ENCODE peak calls at places on chromosomes 6 and 20, in eight cellular contexts. V, U, Y, G, F, C, W and M are unnamed samples.

GRCh38 chr6:1840491-1841121 is 230.9 kb downstream of the FOXC1 start:
- DNase-seq in Y (no peak), F (no peak), U (no peak), V (no peak), W (no peak), C (no peak), G (no peak), M (no peak)

GRCh38 chr20:36093025-36093803 is 61.3 kb upstream of the EPB41L1 start:
- DNase-seq in Y (peak; percentile 28), W (no peak), F (no peak), C (peak; percentile 51), V (peak; percentile 20), U (no peak), G (peak; percentile 90), M (no peak)

GRCh38 chr6:37029249-37029959 is 23.9 kb downstream of the FGD2 start:
- DNase-seq in V (peak; percentile 77), U (peak; percentile 48), C (peak; percentile 78), G (peak; percentile 86), Y (peak; percentile 6), F (peak; percentile 84), W (no peak), M (peak; percentile 33)

GRCh38 chr20:43925215-43925614 is 10.6 kb downstream of the TOX2 start:
- DNase-seq in G (no peak), C (no peak), F (no peak), V (no peak), W (no peak), U (no peak), Y (peak; percentile 45), M (no peak)

GRCh38 chr20:15593061-15593460 is 980.2 kb downstream of the KIF16B start:
- DNase-seq in W (no peak), Y (no peak), V (no peak), U (no peak), G (no peak), F (no peak), C (no peak), M (no peak)

GRCh38 chr6:134247854-134248580 is 69.9 kb downstream of the SGK1 start:
- DNase-seq in G (no peak), Y (no peak), F (no peak), U (no peak), C (no peak), W (no peak), V (no peak), M (no peak)

GRCh38 chr20:62143976-62144825 is 632 bp downstream of the SS18L1 start:
- DNase-seq in V (peak; percentile 59), Y (peak; percentile 51), W (no peak), C (peak; percentile 70), U (no peak), G (peak; percentile 76), F (peak; percentile 42), M (no peak)

GRCh38 chr6:28522594-28523557 is 2.8 kb upstream of the GPX5 start:
- DNase-seq in Y (no peak), W (no peak), G (no peak), U (no peak), F (no peak), C (no peak), V (no peak), M (no peak)

GRCh38 chr6:100116409-100117194 is 122.6 kb upstream of the MCHR2 start:
- DNase-seq in W (no peak), Y (no peak), U (peak; percentile 83), G (no peak), V (peak; percentile 67), F (peak; percentile 43), C (peak; percentile 51), M (peak; percentile 71)

GRCh38 chr6:110053395-110054240 is 75.5 kb downstream of the GPR6 start:
- DNase-seq in F (peak; percentile 36), U (peak; percentile 24), G (no peak), W (no peak), V (peak; percentile 51), Y (no peak), C (no peak), M (no peak)

GRCh38 chr6:145809785-145810184 is 4.8 kb downstream of the FBXO30 start:
- DNase-seq in V (no peak), W (no peak), U (no peak), Y (no peak), F (no peak), G (no peak), C (no peak), M (no peak)

GRCh38 chr20:58711266-58712051 is 18.9 kb downstream of the NPEPL1 start:
- DNase-seq in F (no peak), U (no peak), W (no peak), G (no peak), C (no peak), V (no peak), Y (no peak), M (no peak)

GRCh38 chr6:158554611-158555361 is 5.1 kb upstream of the TMEM181 start:
- DNase-seq in G (no peak), F (peak; percentile 96), U (no peak), C (no peak), Y (no peak), V (no peak), W (no peak), M (peak; percentile 23)

GRCh38 chr6:95404777-95405176 is 172.6 kb upstream of the MANEA start:
- DNase-seq in W (no peak), Y (no peak), U (no peak), F (no peak), V (no peak), G (no peak), C (no peak), M (no peak)

GRCh38 chr6:77401231-77401630 is 62.1 kb downstream of the HTR1B start:
- DNase-seq in V (no peak), C (no peak), Y (no peak), G (no peak), U (no peak), W (no peak), F (no peak), M (no peak)

GRCh38 chr6:27495386-27496135 is 22.7 kb upstream of the ZNF184 start:
- DNase-seq in F (peak; percentile 80), C (peak; percentile 65), W (no peak), Y (peak; percentile 57), V (peak; percentile 42), G (no peak), U (peak; percentile 85), M (no peak)

GRCh38 chr20:4829494-4830211 is 107.9 kb downstream of the PRND start:
- DNase-seq in C (no peak), F (no peak), U (no peak), V (no peak), Y (no peak), W (no peak), G (no peak), M (no peak)